ENCODE peak calls at places on chromosomes 2 and 18, in four cellular contexts. One of them, this sample, is unnamed.

GRCh38 chr2:108184421-108184820 is 55.3 kb upstream of the SULT1C3 start:
- DNase-seq in endothelial cell of umbilical vein: no peak
- DNase-seq in HCT116: peak
- DNase-seq in H1: no peak
- DNase-seq in this sample: no peak

GRCh38 chr2:236101311-236101950 is 66.8 kb downstream of the GBX2 start:
- DNase-seq in endothelial cell of umbilical vein: no peak
- DNase-seq in HCT116: no peak
- DNase-seq in H1: no peak
- DNase-seq in this sample: no peak

GRCh38 chr2:166337932-166338331 is 37.8 kb downstream of the SCN9A start:
- DNase-seq in endothelial cell of umbilical vein: no peak
- DNase-seq in HCT116: no peak
- DNase-seq in H1: no peak
- DNase-seq in this sample: no peak

GRCh38 chr2:113977060-113977659 is 87.3 kb downstream of the ACTR3 start:
- DNase-seq in endothelial cell of umbilical vein: no peak
- DNase-seq in HCT116: no peak
- DNase-seq in H1: no peak
- DNase-seq in this sample: no peak

GRCh38 chr18:48530399-48531081 is 8.3 kb upstream of the CTIF start:
- DNase-seq in endothelial cell of umbilical vein: no peak
- DNase-seq in HCT116: no peak
- DNase-seq in H1: no peak
- DNase-seq in this sample: no peak

GRCh38 chr2:20675701-20676352 is 8.9 kb downstream of the GDF7 start:
- DNase-seq in endothelial cell of umbilical vein: no peak
- DNase-seq in HCT116: no peak
- DNase-seq in H1: no peak
- DNase-seq in this sample: no peak

GRCh38 chr2:3154146-3154545 is 223.5 kb downstream of the EIPR1 start:
- DNase-seq in endothelial cell of umbilical vein: no peak
- DNase-seq in HCT116: no peak
- DNase-seq in H1: no peak
- DNase-seq in this sample: no peak

GRCh38 chr18:8976606-8977005 is 125.9 kb upstream of the NDUFV2 start:
- DNase-seq in endothelial cell of umbilical vein: no peak
- DNase-seq in HCT116: no peak
- DNase-seq in H1: no peak
- DNase-seq in this sample: no peak

GRCh38 chr2:60529111-60529510 is 24.3 kb downstream of the BCL11A start:
- DNase-seq in endothelial cell of umbilical vein: no peak
- DNase-seq in HCT116: no peak
- DNase-seq in H1: no peak
- DNase-seq in this sample: no peak

GRCh38 chr2:230654057-230654456 is 58.6 kb upstream of the CAB39 start:
- DNase-seq in endothelial cell of umbilical vein: no peak
- DNase-seq in HCT116: no peak
- DNase-seq in H1: no peak
- DNase-seq in this sample: no peak

GRCh38 chr2:158269143-158269542 is 167.5 kb downstream of the UPP2 start:
- DNase-seq in endothelial cell of umbilical vein: no peak
- DNase-seq in HCT116: no peak
- DNase-seq in H1: no peak
- DNase-seq in this sample: no peak

GRCh38 chr2:16973586-16974274 is 308.1 kb upstream of the CYRIA start:
- DNase-seq in endothelial cell of umbilical vein: no peak
- DNase-seq in HCT116: no peak
- DNase-seq in H1: no peak
- DNase-seq in this sample: no peak

GRCh38 chr2:9652898-9653479 is 22.2 kb upstream of the YWHAQ start:
- DNase-seq in endothelial cell of umbilical vein: no peak
- DNase-seq in HCT116: no peak
- DNase-seq in H1: no peak
- DNase-seq in this sample: no peak

GRCh38 chr2:205675861-205676516 is 6.3 kb upstream of the NRP2 start:
- DNase-seq in endothelial cell of umbilical vein: peak
- DNase-seq in HCT116: peak
- DNase-seq in H1: no peak
- DNase-seq in this sample: peak

GRCh38 chr18:45440246-45440645 is 175.0 kb upstream of the SLC14A2 start:
- DNase-seq in endothelial cell of umbilical vein: no peak
- DNase-seq in HCT116: no peak
- DNase-seq in H1: no peak
- DNase-seq in this sample: no peak

GRCh38 chr18:62869327-62869726 is 154.0 kb downstream of the PHLPP1 start:
- DNase-seq in endothelial cell of umbilical vein: no peak
- DNase-seq in HCT116: no peak
- DNase-seq in H1: no peak
- DNase-seq in this sample: no peak

GRCh38 chr18:59900222-59901128 is 679 bp downstream of the PMAIP1 start:
- DNase-seq in endothelial cell of umbilical vein: peak
- DNase-seq in HCT116: no peak
- DNase-seq in H1: no peak
- DNase-seq in this sample: peak

GRCh38 chr2:16568998-16569397 is 96.6 kb downstream of the CYRIA start:
- DNase-seq in endothelial cell of umbilical vein: no peak
- DNase-seq in HCT116: no peak
- DNase-seq in H1: no peak
- DNase-seq in this sample: no peak

GRCh38 chr18:49175071-49175470 is 224.3 kb upstream of the SMAD7 start:
- DNase-seq in endothelial cell of umbilical vein: no peak
- DNase-seq in HCT116: no peak
- DNase-seq in H1: no peak
- DNase-seq in this sample: no peak

GRCh38 chr2:71667256-71668182 is 214.2 kb downstream of the DYSF start:
- DNase-seq in endothelial cell of umbilical vein: no peak
- DNase-seq in HCT116: no peak
- DNase-seq in H1: no peak
- DNase-seq in this sample: no peak

GRCh38 chr2:28269019-28269784 is 123.5 kb upstream of the FOSL2 start:
- DNase-seq in endothelial cell of umbilical vein: peak
- DNase-seq in HCT116: peak
- DNase-seq in H1: no peak
- DNase-seq in this sample: no peak

GRCh38 chr2:148998162-148998830 is 40.2 kb upstream of the LYPD6B start:
- DNase-seq in endothelial cell of umbilical vein: no peak
- DNase-seq in HCT116: no peak
- DNase-seq in H1: no peak
- DNase-seq in this sample: no peak

GRCh38 chr18:61770279-61770678 is 122.5 kb downstream of the RNF152 start:
- DNase-seq in endothelial cell of umbilical vein: no peak
- DNase-seq in HCT116: no peak
- DNase-seq in H1: no peak
- DNase-seq in this sample: no peak

GRCh38 chr2:217886720-217887309 is 116.0 kb downstream of the TNS1 start:
- DNase-seq in endothelial cell of umbilical vein: peak
- DNase-seq in HCT116: peak
- DNase-seq in H1: peak
- DNase-seq in this sample: no peak

GRCh38 chr2:51013870-51014526 is 17.9 kb downstream of the NRXN1 start:
- DNase-seq in endothelial cell of umbilical vein: no peak
- DNase-seq in HCT116: no peak
- DNase-seq in H1: no peak
- DNase-seq in this sample: no peak

GRCh38 chr18:11077548-11078187 is 71.7 kb downstream of the PIEZO2 start:
- DNase-seq in endothelial cell of umbilical vein: no peak
- DNase-seq in HCT116: no peak
- DNase-seq in H1: no peak
- DNase-seq in this sample: no peak

GRCh38 chr2:25586726-25587144 is 86.6 kb downstream of the DTNB start:
- DNase-seq in endothelial cell of umbilical vein: peak
- DNase-seq in HCT116: no peak
- DNase-seq in H1: no peak
- DNase-seq in this sample: no peak

GRCh38 chr2:217621391-217621801 is 381.4 kb downstream of the TNS1 start:
- DNase-seq in endothelial cell of umbilical vein: no peak
- DNase-seq in HCT116: no peak
- DNase-seq in H1: no peak
- DNase-seq in this sample: no peak

GRCh38 chr2:15648593-15649525 is 57.2 kb downstream of the DDX1 start:
- DNase-seq in endothelial cell of umbilical vein: no peak
- DNase-seq in HCT116: no peak
- DNase-seq in H1: no peak
- DNase-seq in this sample: no peak

GRCh38 chr2:156199588-156199987 is 132.9 kb downstream of the NR4A2 start:
- DNase-seq in endothelial cell of umbilical vein: no peak
- DNase-seq in HCT116: no peak
- DNase-seq in H1: no peak
- DNase-seq in this sample: no peak

GRCh38 chr18:48326901-48327675 is 82.1 kb downstream of the ZBTB7C start:
- DNase-seq in endothelial cell of umbilical vein: no peak
- DNase-seq in HCT116: no peak
- DNase-seq in H1: no peak
- DNase-seq in this sample: no peak

GRCh38 chr2:17255071-17255470 is 263.2 kb downstream of the RAD51AP2 start:
- DNase-seq in endothelial cell of umbilical vein: no peak
- DNase-seq in HCT116: no peak
- DNase-seq in H1: no peak
- DNase-seq in this sample: no peak

GRCh38 chr18:63339920-63340484 is 20.4 kb upstream of the BCL2 start:
- DNase-seq in endothelial cell of umbilical vein: peak
- DNase-seq in HCT116: peak
- DNase-seq in H1: no peak
- DNase-seq in this sample: no peak

GRCh38 chr2:65370387-65371093 is 61.9 kb downstream of the SPRED2 start:
- DNase-seq in endothelial cell of umbilical vein: no peak
- DNase-seq in HCT116: no peak
- DNase-seq in H1: no peak
- DNase-seq in this sample: no peak

GRCh38 chr2:133109772-133110171 is 439.8 kb upstream of the LYPD1 start:
- DNase-seq in endothelial cell of umbilical vein: no peak
- DNase-seq in HCT116: no peak
- DNase-seq in H1: no peak
- DNase-seq in this sample: no peak

GRCh38 chr2:24576146-24576545 is 85.1 kb downstream of the NCOA1 start:
- DNase-seq in endothelial cell of umbilical vein: no peak
- DNase-seq in HCT116: no peak
- DNase-seq in H1: no peak
- DNase-seq in this sample: no peak

GRCh38 chr2:208406474-208407451 is at the start of gene PTH2R:
- DNase-seq in endothelial cell of umbilical vein: no peak
- DNase-seq in HCT116: no peak
- DNase-seq in H1: peak
- DNase-seq in this sample: no peak
- TF ChIP-seq EZH2 in endothelial cell of umbilical vein: peak
- TF ChIP-seq EZH2 in HCT116: no peak
- TF ChIP-seq EZH2 in H1: peak
- TF ChIP-seq EZH2 in this sample: no peak

GRCh38 chr2:7813541-7814310 is 868.1 kb upstream of the ID2 start:
- DNase-seq in endothelial cell of umbilical vein: no peak
- DNase-seq in HCT116: no peak
- DNase-seq in H1: no peak
- DNase-seq in this sample: no peak
- TF ChIP-seq POLR2AphosphoS5 in endothelial cell of umbilical vein: no peak
- TF ChIP-seq POLR2AphosphoS5 in HCT116: no peak
- TF ChIP-seq POLR2AphosphoS5 in H1: no peak
- TF ChIP-seq POLR2AphosphoS5 in this sample: no peak

GRCh38 chr2:102621630-102622029 is 2.3 kb downstream of the SLC9A2 start:
- DNase-seq in endothelial cell of umbilical vein: no peak
- DNase-seq in HCT116: no peak
- DNase-seq in H1: no peak
- DNase-seq in this sample: no peak

GRCh38 chr2:102618452-102619413 is 620 bp upstream of the SLC9A2 start:
- DNase-seq in endothelial cell of umbilical vein: peak
- DNase-seq in HCT116: peak
- DNase-seq in H1: no peak
- DNase-seq in this sample: no peak

GRCh38 chr2:102622646-102623045 is 3.3 kb downstream of the SLC9A2 start:
- DNase-seq in endothelial cell of umbilical vein: no peak
- DNase-seq in HCT116: no peak
- DNase-seq in H1: no peak
- DNase-seq in this sample: no peak

GRCh38 chr2:102619414-102620319 is at the start of gene SLC9A2:
- DNase-seq in endothelial cell of umbilical vein: peak
- DNase-seq in HCT116: no peak
- DNase-seq in H1: no peak
- DNase-seq in this sample: no peak

GRCh38 chr2:102620367-102620766 is 1.0 kb downstream of the SLC9A2 start:
- DNase-seq in endothelial cell of umbilical vein: no peak
- DNase-seq in HCT116: no peak
- DNase-seq in H1: no peak
- DNase-seq in this sample: no peak
- TF ChIP-seq EZH2 in endothelial cell of umbilical vein: no peak
- TF ChIP-seq EZH2 in HCT116: no peak
- TF ChIP-seq EZH2 in H1: no peak
- TF ChIP-seq EZH2 in this sample: no peak

DNA sequence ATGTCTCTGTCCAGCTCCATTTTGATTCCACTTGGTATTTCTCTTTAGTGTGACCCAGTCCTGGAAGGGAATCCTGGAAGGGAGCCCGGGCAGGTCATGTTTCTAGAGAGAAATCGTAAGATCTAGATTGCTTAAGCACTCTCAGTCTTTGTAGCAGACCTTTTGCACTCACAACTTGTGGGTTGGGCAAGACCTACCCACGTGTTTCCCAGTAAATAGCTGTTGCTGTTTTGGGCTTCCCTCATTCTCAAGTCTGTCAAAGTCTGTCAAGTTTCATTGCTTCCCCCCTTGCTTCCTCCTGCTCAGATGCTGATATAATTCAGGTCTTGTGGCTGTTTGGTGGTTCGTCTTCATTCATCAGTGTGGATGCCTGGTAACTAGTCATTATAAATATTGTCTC is 17.4 kb upstream of the NEMP2 start:
- DNase-seq in endothelial cell of umbilical vein: no peak
- DNase-seq in HCT116: no peak
- DNase-seq in H1: no peak
- DNase-seq in this sample: no peak
- TF ChIP-seq POLR2AphosphoS5 in endothelial cell of umbilical vein: no peak
- TF ChIP-seq POLR2AphosphoS5 in HCT116: no peak
- TF ChIP-seq POLR2AphosphoS5 in H1: no peak
- TF ChIP-seq POLR2AphosphoS5 in this sample: no peak

DNA sequence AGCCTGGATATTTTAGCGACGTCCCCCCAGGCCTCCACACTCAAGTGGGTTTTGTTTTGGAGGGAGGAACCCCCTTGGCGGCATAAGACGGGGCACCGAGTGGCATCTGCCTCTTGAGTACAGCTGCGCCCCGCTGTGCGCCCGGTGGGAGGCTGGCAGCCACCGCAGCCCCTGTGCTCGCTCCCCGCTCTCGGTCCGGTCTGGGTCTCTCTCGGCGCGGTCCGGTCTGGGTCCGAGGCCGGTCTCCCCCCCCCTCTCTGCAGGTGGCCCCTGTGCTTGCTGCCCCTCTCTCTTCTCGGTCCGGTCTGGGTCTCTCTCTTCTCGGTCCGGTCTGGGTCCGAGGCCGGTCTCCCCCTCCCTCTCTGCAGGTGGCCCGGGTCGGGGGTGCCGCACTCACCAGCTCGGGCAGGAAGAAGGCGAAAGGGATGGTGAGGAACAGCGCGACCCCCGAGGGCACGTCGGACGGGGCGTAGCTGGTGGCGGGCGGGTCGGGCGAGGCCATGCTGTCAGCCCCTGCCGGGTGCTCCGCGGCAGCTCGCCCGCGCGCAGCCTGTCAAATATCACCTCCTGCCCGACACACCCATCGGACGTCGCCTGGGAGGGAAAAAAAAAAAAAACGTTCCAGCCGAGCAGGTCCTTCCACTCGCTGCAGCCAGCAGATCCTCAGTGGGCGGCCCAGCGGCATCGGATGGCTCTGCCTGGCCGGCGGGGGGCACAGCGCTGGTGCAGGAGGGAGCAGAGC is at the start of gene MALL:
- DNase-seq in endothelial cell of umbilical vein: peak
- DNase-seq in HCT116: peak
- DNase-seq in H1: no peak
- DNase-seq in this sample: no peak
- TF ChIP-seq EZH2 in endothelial cell of umbilical vein: no peak
- TF ChIP-seq EZH2 in HCT116: no peak
- TF ChIP-seq EZH2 in H1: peak
- TF ChIP-seq EZH2 in this sample: no peak